ENCODE peak calls at places on chromosomes 4 and X, in nine cellular contexts. U is fibroblast of lung, J is A549, I is HepG2, N is heart left ventricle, H is brain microvascular endothelial cell, R is HCT116, A is tibial nerve, W is body of pancreas. Y is an unnamed sample.

GRCh38 chr4:1793940-1794808 is 1.1 kb downstream of the FGFR3 start:
- DNase-seq in J (no peak), N (no peak), A (no peak), I (no peak), H (no peak), U (no peak), R (no peak), W (no peak), Y (no peak)

GRCh38 chr4:116636917-116637316 is 448.5 kb downstream of the TRAM1L1 start:
- DNase-seq in N (no peak), A (no peak), J (no peak), H (no peak), I (no peak), R (no peak), W (no peak), U (no peak), Y (no peak)

GRCh38 chr4:18566970-18567799 is 545.6 kb upstream of the LCORL start:
- DNase-seq in U (no peak), R (no peak), H (peak; percentile 38), N (no peak), I (peak; percentile 96), W (no peak), J (no peak), A (no peak), Y (no peak)

GRCh38 chr4:25696409-25696808 is 40.8 kb downstream of the SLC34A2 start:
- DNase-seq in J (no peak), I (no peak), R (no peak), W (no peak), A (no peak), H (no peak), U (no peak), N (no peak), Y (no peak)

GRCh38 chrX:101357166-101357795 is 8.7 kb upstream of the TIMM8A start:
- DNase-seq in U (peak; percentile 2), I (no peak), J (no peak), R (peak; percentile 18), W (peak; percentile 20), A (no peak), N (no peak), H (peak; percentile 12), Y (no peak)

GRCh38 chr4:39970559-39971270 is 7.0 kb downstream of the PDS5A start:
- DNase-seq in I (peak; percentile 48), H (no peak), R (peak; percentile 36), N (no peak), A (no peak), W (no peak), U (no peak), J (no peak), Y (no peak)

GRCh38 chr4:1049591-1049905 is 38.1 kb downstream of the FGFRL1 start:
- DNase-seq in N (peak; percentile 23), I (no peak), U (no peak), W (peak; percentile 17), H (no peak), J (no peak), R (no peak), A (no peak), Y (no peak)

GRCh38 chr4:105327222-105327621 is 146.6 kb downstream of the PPA2 start:
- DNase-seq in W (no peak), H (no peak), I (no peak), U (no peak), R (no peak), N (no peak), J (no peak), A (no peak), Y (no peak)

GRCh38 chr4:82268826-82269193 is 105.0 kb downstream of the HNRNPD start:
- DNase-seq in A (no peak), J (no peak), U (no peak), R (no peak), N (no peak), W (no peak), H (no peak), I (no peak), Y (no peak)

GRCh38 chr4:122117743-122118142 is 34.4 kb upstream of the BLTP1 start:
- DNase-seq in R (no peak), U (peak; percentile 82), J (no peak), N (no peak), I (no peak), A (no peak), H (no peak), W (no peak), Y (no peak)

GRCh38 chrX:53087378-53087777 is 5.2 kb downstream of the TSPYL2 start:
- DNase-seq in R (no peak), N (no peak), W (no peak), A (no peak), U (no peak), J (no peak), H (no peak), I (no peak), Y (no peak)

DNA sequence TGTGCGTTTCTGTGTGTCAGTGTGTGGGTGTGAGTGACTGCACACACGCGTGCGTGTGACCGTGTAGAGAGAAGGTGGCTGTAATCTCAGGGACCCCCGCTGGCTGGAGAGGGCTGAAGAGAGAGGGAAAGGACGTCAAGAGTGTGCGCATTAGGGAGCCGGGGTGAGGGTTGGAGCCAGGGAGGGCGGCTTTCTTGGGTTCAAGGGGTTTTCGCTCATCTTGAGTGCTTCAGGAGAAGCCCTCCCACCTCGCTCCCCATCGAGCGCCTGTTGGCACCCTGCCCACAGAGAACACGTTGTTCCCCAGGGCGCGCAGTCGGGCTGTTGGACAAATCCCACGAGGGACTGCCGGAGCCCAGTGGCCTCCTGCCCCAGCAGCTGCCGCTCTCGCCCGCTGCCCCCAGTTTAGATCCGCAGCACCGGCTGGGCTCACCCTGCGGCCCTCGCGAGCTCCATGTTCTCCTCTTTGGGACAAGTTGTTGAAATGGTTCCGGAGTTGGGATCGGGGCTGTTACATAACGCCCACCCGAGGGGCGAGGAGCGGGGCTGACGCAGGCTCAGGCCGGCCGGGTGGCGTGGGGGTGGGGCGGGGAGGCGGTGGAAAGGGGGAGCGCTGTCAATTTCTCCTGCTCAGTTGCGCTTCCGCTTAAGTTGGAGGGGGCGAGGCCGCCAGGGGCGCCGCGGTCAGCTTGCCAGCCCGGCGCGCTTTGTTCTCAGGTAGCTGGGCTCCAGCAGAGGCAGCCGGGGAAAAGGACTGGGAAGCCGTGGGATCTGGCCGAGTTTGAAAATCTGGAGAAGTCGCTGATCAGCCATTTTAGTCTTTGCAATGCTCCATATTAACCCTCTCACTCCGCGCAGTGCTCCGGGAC is 1.6 kb downstream of the GRIA2 start:
- DNase-seq in A (no peak), J (no peak), I (no peak), N (no peak), R (no peak), U (no peak), H (no peak), W (peak; percentile 37), Y (no peak)
- TF ChIP-seq CTCF in A (no peak), J (no peak), I (no peak), N (no peak), R (no peak), U (no peak), H (peak; percentile 40), W (no peak), Y (no peak)

GRCh38 chr4:125168531-125168930 is 146.2 kb upstream of the FAT4 start:
- DNase-seq in W (no peak), A (no peak), I (no peak), N (no peak), H (no peak), J (no peak), R (no peak), U (no peak), Y (no peak)
- H3K4me3 ChIP-seq in W (no peak overlapping the region), A (no peak overlapping the region), I (no peak overlapping the region), N (no peak overlapping the region), H (no peak overlapping the region), J (no peak overlapping the region), R (no peak overlapping the region), U (no peak overlapping the region), Y (no peak overlapping the region)

DNA sequence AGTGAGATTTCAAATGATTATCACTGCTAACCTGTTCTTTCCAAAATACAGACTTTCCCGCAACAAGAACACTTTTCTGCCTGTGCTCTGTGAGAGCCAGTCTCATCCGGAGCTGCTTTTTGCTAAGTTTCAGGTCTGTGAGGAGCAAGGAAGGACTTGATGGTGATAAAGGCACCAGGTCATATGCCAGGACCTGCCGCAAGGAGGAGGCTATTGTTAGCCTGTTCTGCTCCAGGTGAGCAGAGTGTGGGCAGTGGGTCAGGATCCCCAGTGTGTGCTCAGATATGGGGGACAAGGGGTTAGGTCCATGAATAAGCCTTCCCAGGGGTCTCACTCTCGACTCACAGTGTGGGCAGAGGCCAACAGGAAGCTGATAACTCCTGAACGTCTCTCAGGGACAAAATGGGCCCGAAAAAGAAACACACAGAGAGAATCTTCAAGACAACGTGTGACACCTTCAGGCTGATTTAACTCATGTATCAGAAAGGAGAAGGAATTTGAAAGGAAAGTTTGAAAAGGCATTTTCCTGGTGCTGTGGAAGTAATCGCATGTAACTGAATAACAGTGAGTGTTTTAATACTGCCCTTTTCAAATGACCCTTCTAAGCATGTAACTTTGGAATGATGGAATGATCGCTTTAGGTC is 57.7 kb upstream of the PDLIM3 start:
- DNase-seq in I (no peak), U (peak; percentile 14), N (no peak), R (no peak), H (no peak), A (no peak), J (no peak), W (no peak), Y (no peak)
- H3K27ac ChIP-seq in I (no peak overlapping the region), U (no peak overlapping the region), N (peak overlapping the region; percentile 20), R (no peak overlapping the region), H (no peak overlapping the region), A (no peak overlapping the region), J (no peak overlapping the region), W (peak overlapping the region; percentile 57), Y (peak overlapping the region; percentile 15)

GRCh38 chr4:3035249-3035648 is 39.1 kb downstream of the HTT-AS start:
- DNase-seq in J (no peak), N (no peak), I (no peak), A (no peak), U (no peak), R (no peak), H (no peak), W (no peak), Y (no peak)
- TF ChIP-seq CTCF in J (no peak), N (no peak), I (no peak), A (no peak), U (no peak), R (no peak), H (no peak), W (no peak), Y (no peak)

DNA sequence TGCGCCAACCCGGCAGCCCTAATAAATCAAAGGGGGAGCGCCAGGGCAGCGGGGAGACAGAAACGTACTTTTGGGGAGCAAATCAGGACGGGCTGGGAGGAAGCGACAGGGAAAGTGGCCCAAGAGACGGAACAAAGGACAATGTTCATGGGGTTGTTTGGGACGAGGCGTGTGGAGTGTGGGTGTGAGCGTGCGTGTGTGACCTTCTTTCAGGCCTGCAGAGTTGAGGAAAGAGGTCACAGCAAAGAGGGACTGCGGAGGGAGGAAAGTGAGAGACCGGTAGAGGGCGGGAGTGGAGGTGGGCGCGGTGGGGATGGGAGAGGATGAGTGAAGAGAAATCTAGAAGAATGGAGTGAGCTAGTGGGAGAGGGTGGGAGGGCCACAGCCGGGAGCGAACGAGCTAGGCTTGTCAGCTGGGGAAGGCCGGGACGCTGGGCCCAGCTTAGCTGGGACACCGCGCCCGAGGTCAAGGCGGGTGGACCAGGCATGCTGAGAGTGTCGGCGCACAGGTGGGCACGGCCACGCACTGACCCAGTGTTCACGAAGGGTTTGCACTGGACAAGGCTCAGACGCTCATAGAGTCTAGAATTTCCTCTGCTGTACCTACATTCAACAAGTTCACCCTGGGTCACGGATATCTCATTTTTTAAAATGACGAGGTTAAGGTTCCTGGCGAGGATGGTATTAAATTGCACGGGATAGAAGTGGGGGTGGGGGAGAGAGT is 14.7 kb upstream of the PITX2 start:
- DNase-seq in H (no peak), I (no peak), J (no peak), W (no peak), R (no peak), U (no peak), A (no peak), N (no peak), Y (no peak)
- H3K4me3 ChIP-seq in H (peak overlapping the region; percentile 29), I (no peak overlapping the region), J (peak overlapping the region; percentile 70), W (no peak overlapping the region), R (peak overlapping the region; percentile 78), U (peak overlapping the region; percentile 24), A (peak overlapping the region; percentile 7), N (peak overlapping the region; percentile 42), Y (peak overlapping the region; percentile 63)

Y was measured in coronary artery.